ENCODE peak calls at places on chromosomes 2 and 18, in seven cellular contexts. One of them, this sample, is unnamed.

GRCh38 chr2:169259402-169259801 is 102.9 kb downstream of the LRP2 start:
- DNase-seq in WERI-Rb-1: no peak
- DNase-seq in NCI-H2081 treated with DMSO at 0.1 percent for 48 hours: no peak
- DNase-seq in astrocyte of the spinal cord: no peak
- DNase-seq in Right ventricle myocardium superior: no peak
- DNase-seq in left lobe of liver: no peak
- DNase-seq in stomach: no peak
- DNase-seq in this sample: no peak

GRCh38 chr2:85589166-85589565 is 4.9 kb downstream of the VAMP5 start:
- DNase-seq in WERI-Rb-1: no peak
- DNase-seq in NCI-H2081 treated with DMSO at 0.1 percent for 48 hours: no peak
- DNase-seq in astrocyte of the spinal cord: no peak
- DNase-seq in Right ventricle myocardium superior: peak; percentile 73
- DNase-seq in left lobe of liver: no peak
- DNase-seq in stomach: no peak
- DNase-seq in this sample: no peak

GRCh38 chr2:13260401-13260800 is 543.7 kb downstream of the TRIB2 start:
- DNase-seq in WERI-Rb-1: no peak
- DNase-seq in NCI-H2081 treated with DMSO at 0.1 percent for 48 hours: no peak
- DNase-seq in astrocyte of the spinal cord: peak; percentile 1
- DNase-seq in Right ventricle myocardium superior: no peak
- DNase-seq in left lobe of liver: no peak
- DNase-seq in stomach: no peak
- DNase-seq in this sample: no peak

GRCh38 chr18:24068945-24069693 is 54.6 kb downstream of the TTC39C start:
- DNase-seq in WERI-Rb-1: no peak
- DNase-seq in NCI-H2081 treated with DMSO at 0.1 percent for 48 hours: peak; percentile 75
- DNase-seq in astrocyte of the spinal cord: no peak
- DNase-seq in Right ventricle myocardium superior: no peak
- DNase-seq in left lobe of liver: peak; percentile 56
- DNase-seq in stomach: no peak
- DNase-seq in this sample: no peak

GRCh38 chr2:145374165-145374564 is 854.2 kb upstream of the ZEB2 start:
- DNase-seq in WERI-Rb-1: no peak
- DNase-seq in NCI-H2081 treated with DMSO at 0.1 percent for 48 hours: no peak
- DNase-seq in astrocyte of the spinal cord: no peak
- DNase-seq in Right ventricle myocardium superior: no peak
- DNase-seq in left lobe of liver: no peak
- DNase-seq in stomach: no peak
- DNase-seq in this sample: no peak

GRCh38 chr2:66853585-66853984 is 418.7 kb downstream of the MEIS1 start:
- DNase-seq in WERI-Rb-1: no peak
- DNase-seq in NCI-H2081 treated with DMSO at 0.1 percent for 48 hours: no peak
- DNase-seq in astrocyte of the spinal cord: no peak
- DNase-seq in Right ventricle myocardium superior: no peak
- DNase-seq in left lobe of liver: no peak
- DNase-seq in stomach: no peak
- DNase-seq in this sample: no peak

GRCh38 chr2:196271786-196272185 is 100.4 kb upstream of the STK17B start:
- DNase-seq in WERI-Rb-1: no peak
- DNase-seq in NCI-H2081 treated with DMSO at 0.1 percent for 48 hours: no peak
- DNase-seq in astrocyte of the spinal cord: no peak
- DNase-seq in Right ventricle myocardium superior: no peak
- DNase-seq in left lobe of liver: no peak
- DNase-seq in stomach: no peak
- DNase-seq in this sample: no peak

GRCh38 chr2:232385660-232386489 is 7.3 kb downstream of the ALPP start:
- DNase-seq in WERI-Rb-1: no peak
- DNase-seq in NCI-H2081 treated with DMSO at 0.1 percent for 48 hours: no peak
- DNase-seq in astrocyte of the spinal cord: peak; percentile 76
- DNase-seq in Right ventricle myocardium superior: no peak
- DNase-seq in left lobe of liver: no peak
- DNase-seq in stomach: no peak
- DNase-seq in this sample: no peak

GRCh38 chr2:221572821-221573429 is 821 bp upstream of the EPHA4 start:
- DNase-seq in WERI-Rb-1: peak; percentile 45
- DNase-seq in NCI-H2081 treated with DMSO at 0.1 percent for 48 hours: no peak
- DNase-seq in astrocyte of the spinal cord: peak; percentile 61
- DNase-seq in Right ventricle myocardium superior: peak; percentile 57
- DNase-seq in left lobe of liver: no peak
- DNase-seq in stomach: peak; percentile 44
- DNase-seq in this sample: peak; percentile 76

GRCh38 chr2:180644709-180645108 is 335.7 kb upstream of the UBE2E3 start:
- DNase-seq in WERI-Rb-1: no peak
- DNase-seq in NCI-H2081 treated with DMSO at 0.1 percent for 48 hours: no peak
- DNase-seq in astrocyte of the spinal cord: peak; percentile 68
- DNase-seq in Right ventricle myocardium superior: no peak
- DNase-seq in left lobe of liver: no peak
- DNase-seq in stomach: no peak
- DNase-seq in this sample: no peak

GRCh38 chr2:45119038-45119437 is 109.8 kb upstream of the SIX2 start:
- DNase-seq in WERI-Rb-1: no peak
- DNase-seq in NCI-H2081 treated with DMSO at 0.1 percent for 48 hours: no peak
- DNase-seq in astrocyte of the spinal cord: peak; percentile 72
- DNase-seq in Right ventricle myocardium superior: no peak
- DNase-seq in left lobe of liver: no peak
- DNase-seq in stomach: no peak
- DNase-seq in this sample: no peak

GRCh38 chr2:61714210-61714609 is 139.7 kb downstream of the FAM161A start:
- DNase-seq in WERI-Rb-1: no peak
- DNase-seq in NCI-H2081 treated with DMSO at 0.1 percent for 48 hours: no peak
- DNase-seq in astrocyte of the spinal cord: no peak
- DNase-seq in Right ventricle myocardium superior: peak; percentile 67
- DNase-seq in left lobe of liver: peak; percentile 81
- DNase-seq in stomach: no peak
- DNase-seq in this sample: peak; percentile 81

GRCh38 chr18:60984496-60984895 is 348.7 kb upstream of the CDH20 start:
- DNase-seq in WERI-Rb-1: no peak
- DNase-seq in NCI-H2081 treated with DMSO at 0.1 percent for 48 hours: no peak
- DNase-seq in astrocyte of the spinal cord: peak; percentile 93
- DNase-seq in Right ventricle myocardium superior: no peak
- DNase-seq in left lobe of liver: no peak
- DNase-seq in stomach: no peak
- DNase-seq in this sample: no peak

GRCh38 chr2:31347319-31347718 is 67.2 kb downstream of the XDH start:
- DNase-seq in WERI-Rb-1: no peak
- DNase-seq in NCI-H2081 treated with DMSO at 0.1 percent for 48 hours: no peak
- DNase-seq in astrocyte of the spinal cord: no peak
- DNase-seq in Right ventricle myocardium superior: no peak
- DNase-seq in left lobe of liver: no peak
- DNase-seq in stomach: no peak
- DNase-seq in this sample: no peak

GRCh38 chr2:29062371-29062770 is 12.0 kb downstream of the PCARE start:
- DNase-seq in WERI-Rb-1: no peak
- DNase-seq in NCI-H2081 treated with DMSO at 0.1 percent for 48 hours: no peak
- DNase-seq in astrocyte of the spinal cord: no peak
- DNase-seq in Right ventricle myocardium superior: no peak
- DNase-seq in left lobe of liver: no peak
- DNase-seq in stomach: no peak
- DNase-seq in this sample: no peak

GRCh38 chr2:217249490-217250451 is 389.9 kb upstream of the TNP1 start:
- DNase-seq in WERI-Rb-1: peak; percentile 89
- DNase-seq in NCI-H2081 treated with DMSO at 0.1 percent for 48 hours: no peak
- DNase-seq in astrocyte of the spinal cord: no peak
- DNase-seq in Right ventricle myocardium superior: no peak
- DNase-seq in left lobe of liver: no peak
- DNase-seq in stomach: no peak
- DNase-seq in this sample: no peak

This sample was measured in pancreas.